ENCODE peak calls at places on chromosomes 16 and 17, in eight cellular contexts. H is K562, A is H1, R is A549, P is GM12865, K is RWPE1, L is fibroblast of mammary gland, T is cardiac fibroblast. J is an unnamed sample.

GRCh38 chr17:65560628-65561371 is 648 bp downstream of the AXIN2 start:
- DNase-seq in H (peak; percentile 80), A (peak; percentile 86), R (peak; percentile 87), P (peak; percentile 83), K (peak; percentile 46), L (peak; percentile 84), T (peak; percentile 88), J (peak; percentile 61)

GRCh38 chr17:76498886-76499667 is 2.1 kb downstream of the RHBDF2 start:
- DNase-seq in H (no peak), A (no peak), R (no peak), P (peak; percentile 89), K (peak; percentile 62), L (no peak), T (no peak), J (peak; percentile 61)

GRCh38 chr16:48613061-48613957 is 3.3 kb upstream of the N4BP1 start:
- DNase-seq in H (no peak), A (no peak), R (peak; percentile 58), P (peak; percentile 85), K (no peak), L (no peak), T (peak; percentile 35), J (peak; percentile 55)

GRCh38 chr17:8623591-8623990 is 6.9 kb downstream of the MYH10 start:
- DNase-seq in H (no peak), A (no peak), R (no peak), P (no peak), K (no peak), L (no peak), T (no peak), J (no peak)

GRCh38 chr16:57348361-57348760 is 10.2 kb upstream of the CCL22 start:
- DNase-seq in H (no peak), A (no peak), R (no peak), P (no peak), K (no peak), L (no peak), T (no peak), J (no peak)

GRCh38 chr16:48555597-48555996 is 54.4 kb downstream of the N4BP1 start:
- DNase-seq in H (no peak), A (no peak), R (no peak), P (no peak), K (no peak), L (no peak), T (no peak), J (no peak)

GRCh38 chr16:80803341-80804060 is 897 bp downstream of the CDYL2 start:
- DNase-seq in H (no peak), A (peak; percentile 81), R (no peak), P (peak; percentile 54), K (peak; percentile 8), L (no peak), T (peak; percentile 24), J (peak; percentile 60)

GRCh38 chr16:75733305-75734141 is 7.2 kb upstream of the CPHXL start:
- DNase-seq in H (peak; percentile 6), A (no peak), R (no peak), P (no peak), K (no peak), L (peak; percentile 92), T (peak; percentile 54), J (no peak)

GRCh38 chr16:29192329-29193247 is 207.7 kb downstream of the LAT start:
- DNase-seq in H (peak; percentile 28), A (peak; percentile 48), R (no peak), P (no peak), K (no peak), L (no peak), T (no peak), J (no peak)

GRCh38 chr16:46801428-46802049 is 29.4 kb downstream of the C16orf87 start:
- DNase-seq in H (no peak), A (no peak), R (peak; percentile 37), P (no peak), K (peak; percentile 30), L (peak; percentile 18), T (peak; percentile 43), J (no peak)

GRCh38 chr17:15269087-15269486 is 4.0 kb upstream of the PMP22 start:
- DNase-seq in H (no peak), A (no peak), R (no peak), P (no peak), K (no peak), L (no peak), T (no peak), J (no peak)

GRCh38 chr16:50066482-50067289 is 916 bp downstream of the HEATR3 start:
- DNase-seq in H (no peak), A (no peak), R (no peak), P (no peak), K (peak; percentile 4), L (no peak), T (peak; percentile 11), J (no peak)

GRCh38 chr17:36072431-36073121 is 8.5 kb downstream of the CCL18 start:
- DNase-seq in H (peak; percentile 78), A (peak; percentile 88), R (peak; percentile 52), P (peak; percentile 81), K (no peak), L (peak; percentile 39), T (peak; percentile 40), J (peak; percentile 77)

GRCh38 chr17:14947671-14948070 is 317.5 kb downstream of the PMP22 start:
- DNase-seq in H (no peak), A (no peak), R (no peak), P (no peak), K (no peak), L (no peak), T (no peak), J (no peak)

GRCh38 chr16:11914759-11915643 is 755 bp downstream of the GSPT1 start:
- DNase-seq in H (peak; percentile 64), A (peak; percentile 54), R (peak; percentile 34), P (peak; percentile 65), K (no peak), L (peak; percentile 42), T (peak; percentile 43), J (peak; percentile 66)

DNA sequence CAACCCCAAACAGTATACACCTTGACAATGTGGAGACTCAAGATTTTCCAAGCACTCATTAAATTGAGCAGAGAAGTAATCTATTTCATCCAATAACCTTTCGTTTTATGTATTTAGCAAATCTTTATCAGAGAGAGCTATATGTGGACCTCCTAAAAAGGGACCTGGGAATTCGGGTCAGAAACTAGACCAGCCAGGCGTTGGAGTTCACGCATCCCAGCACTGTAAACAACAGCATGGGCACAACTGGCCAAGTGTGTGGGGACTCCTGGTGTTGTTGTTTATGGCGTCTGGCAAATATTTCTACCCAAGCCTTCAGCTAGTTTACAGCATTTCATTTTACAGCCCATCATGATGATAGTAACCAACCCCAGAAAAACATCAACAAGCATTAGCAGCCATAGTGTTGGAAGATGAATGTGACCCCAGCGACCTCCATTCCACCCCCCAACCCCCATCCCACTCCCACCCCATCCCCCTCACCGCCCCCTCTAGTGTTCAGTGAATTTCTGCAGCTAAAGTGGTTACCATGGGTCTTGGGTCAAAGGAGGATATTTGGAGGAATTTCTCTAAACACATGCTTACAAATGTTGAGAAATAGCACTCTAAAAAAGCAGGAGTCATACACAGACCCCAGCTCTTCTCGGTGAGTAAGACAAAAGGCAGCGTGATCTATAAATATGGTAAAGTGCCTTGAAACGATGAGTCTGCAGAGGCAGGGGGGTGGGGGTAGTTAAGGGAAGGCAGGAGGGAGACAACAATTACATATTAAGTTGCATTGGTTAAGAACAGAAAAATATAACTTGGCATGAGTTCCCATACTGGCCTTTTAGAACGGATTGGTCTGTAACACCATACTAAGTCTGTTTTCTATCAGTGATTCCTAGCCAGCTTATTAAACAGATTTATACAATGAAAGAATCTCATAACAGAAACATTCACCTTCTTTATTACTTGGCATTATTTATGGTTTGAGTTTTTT is 91.4 kb upstream of the TBX2 start:
- DNase-seq in H (no peak), A (no peak), R (peak; percentile 79), P (no peak), K (no peak), L (peak; percentile 100), T (peak; percentile 98), J (no peak)
- TF ChIP-seq CTCF in H (no peak), A (peak; percentile 18), R (peak; percentile 23), P (no peak), K (no peak), L (peak; percentile 17), T (no peak), J (no peak)

GRCh38 chr16:8645141-8645521 is 23.6 kb downstream of the METTL22 start:
- DNase-seq in H (no peak), A (no peak), R (no peak), P (no peak), K (no peak), L (no peak), T (no peak), J (no peak)
- TF ChIP-seq CTCF in H (no peak), A (no peak), R (no peak), P (no peak), K (no peak), L (no peak), T (no peak), J (no peak)

DNA sequence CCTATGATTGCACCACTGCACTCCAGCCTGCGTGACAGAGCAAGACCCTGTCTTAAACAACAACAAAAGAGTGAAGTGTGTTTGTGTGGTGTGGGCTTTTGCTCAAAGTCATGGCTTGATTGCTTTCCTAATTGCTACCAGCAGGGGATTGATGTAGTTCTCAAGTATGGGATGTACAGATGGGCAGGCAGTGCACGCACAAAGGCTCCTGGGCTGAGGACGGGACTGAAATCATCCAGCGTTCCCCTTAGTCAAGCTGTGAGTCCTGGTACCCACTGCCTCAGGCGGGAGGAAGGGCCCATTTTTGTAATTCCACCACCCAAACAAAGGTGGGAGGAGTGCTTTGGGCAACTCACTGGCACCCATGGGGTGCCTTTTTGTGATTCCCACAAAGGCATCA is 47.3 kb downstream of the GDE1 start:
- DNase-seq in H (no peak), A (no peak), R (no peak), P (no peak), K (no peak), L (no peak), T (no peak), J (no peak)
- TF ChIP-seq CTCF in H (no peak), A (no peak), R (no peak), P (no peak), K (no peak), L (no peak), T (no peak), J (no peak)

GRCh38 chr16:1971678-1972489 is at the start of gene TBL3:
- DNase-seq in H (peak; percentile 97), A (peak; percentile 99), R (peak; percentile 95), P (peak; percentile 98), K (peak; percentile 88), L (peak; percentile 91), T (peak; percentile 93), J (peak; percentile 95)
- TF ChIP-seq CTCF in H (peak; percentile 15), A (no peak), R (no peak), P (no peak), K (no peak), L (no peak), T (no peak), J (no peak)

DNA sequence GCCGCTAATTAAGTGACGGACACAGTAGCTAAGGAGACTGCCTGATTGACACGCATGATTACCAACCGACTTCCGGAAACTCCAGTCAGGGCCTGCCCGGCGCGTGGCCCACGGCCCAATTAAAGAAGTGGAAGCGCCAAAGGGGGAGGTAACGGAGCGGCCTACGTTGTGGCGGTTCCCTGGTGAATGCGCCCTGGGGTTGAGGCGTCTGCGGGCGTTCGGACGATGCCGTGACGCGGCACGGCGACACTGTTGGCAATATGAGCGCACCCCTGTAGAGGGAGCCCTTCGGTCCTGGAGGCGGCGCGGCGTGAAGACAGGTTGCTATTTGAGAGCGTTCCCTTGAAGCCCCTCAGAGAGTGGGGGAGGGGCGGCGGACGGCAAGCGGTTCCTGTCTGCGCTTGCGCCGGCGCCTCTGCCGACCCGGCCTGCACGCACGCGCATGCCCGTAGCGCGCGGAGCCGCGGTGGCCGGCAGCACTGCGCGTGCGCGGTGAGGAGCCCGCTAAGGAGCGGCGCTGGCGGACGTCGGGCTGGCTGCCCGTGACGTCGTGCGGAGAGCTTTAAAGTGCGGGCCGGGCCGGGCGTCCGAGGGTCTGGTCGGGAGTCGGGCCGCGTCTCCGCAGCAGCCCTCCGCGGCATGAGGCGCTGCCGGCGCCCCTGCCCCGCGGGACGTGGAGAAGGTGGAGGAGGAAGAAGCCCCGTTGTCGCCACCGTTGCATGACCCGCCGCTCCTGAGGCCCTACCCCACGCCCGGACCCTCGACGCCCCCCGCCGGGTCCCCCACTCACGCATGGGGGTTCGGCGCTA is at the start of gene ALKBH5:
- DNase-seq in H (peak; percentile 97), A (peak; percentile 94), R (peak; percentile 100), P (peak; percentile 100), K (peak; percentile 99), L (peak; percentile 100), T (peak; percentile 100), J (peak; percentile 99)
- TF ChIP-seq CTCF in H (peak; percentile 50), A (peak; percentile 49), R (peak; percentile 11), P (peak; percentile 40), K (no peak), L (peak; percentile 17), T (peak; percentile 30), J (no peak)

J was measured in GM10248.